ENCODE peak calls at places on chromosomes 1 and 21, in seven cellular contexts. S is tibial nerve; E is fibroblast of pulmonary artery; L is choroid plexus epithelial cell; R is A549; C is CD8-positive, alpha-beta T cell; G is mesothelial cell of epicardium. V is an unnamed sample.

GRCh38 chr1:230091473-230092231 is 24.6 kb downstream of the GALNT2 start:
- DNase-seq in G (no peak), R (no peak), C (no peak), E (no peak), L (peak), S (no peak), V (no peak)

GRCh38 chr21:28699591-28700259 is 293.0 kb downstream of the LTN1 start:
- DNase-seq in R (no peak), L (no peak), S (no peak), E (no peak), G (no peak), C (no peak), V (no peak)

GRCh38 chr21:35046880-35047229 is 2.2 kb downstream of the RUNX1 start:
- DNase-seq in L (peak), S (no peak), G (no peak), E (no peak), C (no peak), R (no peak), V (no peak)

GRCh38 chr1:155207578-155208405 is at the start of gene THBS3:
- DNase-seq in S (no peak), C (no peak), E (peak), R (no peak), L (peak), G (no peak), V (no peak)

GRCh38 chr1:68051475-68051874 is 1.0 kb upstream of the DIRAS3 start:
- DNase-seq in C (no peak), R (no peak), L (peak), S (no peak), G (peak), E (peak), V (no peak)

GRCh38 chr21:45015469-45015860 is 58.9 kb upstream of the ADARB1 start:
- DNase-seq in L (no peak), S (no peak), E (no peak), C (no peak), R (no peak), G (no peak), V (no peak)

GRCh38 chr1:150954708-150955107 is 19.9 kb downstream of the CERS2 start:
- DNase-seq in L (no peak), G (no peak), C (no peak), E (no peak), S (no peak), R (no peak), V (no peak)

GRCh38 chr1:151156515-151156819 is at the start of gene TNFAIP8L2:
- DNase-seq in S (no peak), L (no peak), R (no peak), C (peak), G (no peak), E (no peak), V (no peak)

GRCh38 chr1:15246960-15247614 is at the start of gene FHAD1:
- DNase-seq in L (peak), E (peak), C (peak), S (no peak), G (peak), R (peak), V (peak)

GRCh38 chr1:172417552-172417951 is 2.9 kb upstream of the C1orf105 start:
- DNase-seq in S (no peak), C (no peak), E (no peak), L (no peak), R (no peak), G (no peak), V (no peak)

GRCh38 chr21:25487046-25487594 is 120.2 kb downstream of the MRPL39 start:
- DNase-seq in G (no peak), R (no peak), C (no peak), S (no peak), L (no peak), E (no peak), V (no peak)

GRCh38 chr1:38046333-38046883 is at the start of gene POU3F1:
- DNase-seq in L (no peak), S (no peak), C (peak), G (no peak), R (no peak), E (no peak), V (no peak)

GRCh38 chr1:245677446-245678240 is 522.9 kb downstream of the KIF26B start:
- DNase-seq in G (peak), R (no peak), S (no peak), E (peak), L (peak), C (no peak), V (no peak)
- TF ChIP-seq CTCF in G (no peak), R (no peak), S (no peak), E (no peak), L (no peak), C (no peak), V (no peak)

GRCh38 chr1:153770812-153771211 is 4.4 kb upstream of the SLC27A3 start:
- DNase-seq in E (no peak), L (no peak), S (no peak), C (no peak), R (no peak), G (no peak), V (no peak)

GRCh38 chr1:153773004-153773921 is 1.9 kb upstream of the SLC27A3 start:
- DNase-seq in S (no peak), R (no peak), C (no peak), E (peak), L (no peak), G (no peak), V (no peak)

GRCh38 chr1:153771841-153772593 is 3.2 kb upstream of the SLC27A3 start:
- DNase-seq in C (no peak), L (no peak), R (peak), G (peak), E (no peak), S (no peak), V (peak)

GRCh38 chr1:153768316-153769126 is 6.7 kb upstream of the SLC27A3 start:
- DNase-seq in C (no peak), S (no peak), L (no peak), G (no peak), R (no peak), E (no peak), V (no peak)

GRCh38 chr1:153771241-153771640 is 4.0 kb upstream of the SLC27A3 start:
- DNase-seq in C (no peak), R (no peak), G (no peak), S (no peak), E (no peak), L (no peak), V (no peak)
- TF ChIP-seq CTCF in C (no peak), R (no peak), G (no peak), S (no peak), E (no peak), L (no peak), V (no peak)

DNA sequence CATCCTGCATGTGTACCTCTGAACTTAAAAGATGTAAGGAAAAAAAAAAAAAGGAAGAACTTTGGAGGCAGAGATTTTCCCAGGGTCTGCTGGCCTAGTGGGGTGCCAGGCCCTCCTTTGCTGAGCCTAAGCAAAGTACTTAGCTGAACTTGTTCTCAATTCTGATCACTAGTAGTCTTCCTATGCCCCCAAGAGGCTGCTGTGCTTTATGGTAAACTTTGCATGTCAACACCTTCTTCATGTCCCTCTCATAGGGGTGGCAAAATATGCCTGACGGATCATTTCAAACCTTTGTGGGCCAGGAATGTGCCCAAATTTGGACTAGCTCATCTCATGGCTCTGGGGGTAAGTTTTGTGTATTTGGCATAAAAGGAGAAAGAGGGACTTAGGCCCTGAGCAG is 1.4 kb upstream of the USP21 start:
- DNase-seq in C (no peak), L (no peak), G (no peak), R (no peak), E (no peak), S (no peak), V (no peak)
- TF ChIP-seq CTCF in C (no peak), L (no peak), G (no peak), R (no peak), E (no peak), S (no peak), V (no peak)

GRCh38 chr1:239914827-239915231 is 176.9 kb upstream of the FMN2 start:
- DNase-seq in C (no peak), E (peak), L (peak), R (peak), S (no peak), G (no peak), V (no peak)
- TF ChIP-seq CTCF in C (no peak), E (no peak), L (no peak), R (no peak), S (no peak), G (no peak), V (no peak)

GRCh38 chr1:14140800-14141526 is 441.0 kb downstream of the PRDM2 start:
- DNase-seq in R (no peak), E (no peak), C (no peak), S (peak), L (peak), G (no peak), V (no peak)

GRCh38 chr1:14143777-14144176 is 443.8 kb downstream of the PRDM2 start:
- DNase-seq in G (no peak), C (no peak), E (no peak), L (no peak), S (no peak), R (no peak), V (no peak)

GRCh38 chr1:14138135-14138506 is 438.1 kb downstream of the PRDM2 start:
- DNase-seq in R (no peak), G (no peak), S (no peak), C (no peak), E (no peak), L (no peak), V (no peak)

GRCh38 chr1:14138627-14139026 is 438.6 kb downstream of the PRDM2 start:
- DNase-seq in C (no peak), R (no peak), S (no peak), E (no peak), G (no peak), L (no peak), V (no peak)

DNA sequence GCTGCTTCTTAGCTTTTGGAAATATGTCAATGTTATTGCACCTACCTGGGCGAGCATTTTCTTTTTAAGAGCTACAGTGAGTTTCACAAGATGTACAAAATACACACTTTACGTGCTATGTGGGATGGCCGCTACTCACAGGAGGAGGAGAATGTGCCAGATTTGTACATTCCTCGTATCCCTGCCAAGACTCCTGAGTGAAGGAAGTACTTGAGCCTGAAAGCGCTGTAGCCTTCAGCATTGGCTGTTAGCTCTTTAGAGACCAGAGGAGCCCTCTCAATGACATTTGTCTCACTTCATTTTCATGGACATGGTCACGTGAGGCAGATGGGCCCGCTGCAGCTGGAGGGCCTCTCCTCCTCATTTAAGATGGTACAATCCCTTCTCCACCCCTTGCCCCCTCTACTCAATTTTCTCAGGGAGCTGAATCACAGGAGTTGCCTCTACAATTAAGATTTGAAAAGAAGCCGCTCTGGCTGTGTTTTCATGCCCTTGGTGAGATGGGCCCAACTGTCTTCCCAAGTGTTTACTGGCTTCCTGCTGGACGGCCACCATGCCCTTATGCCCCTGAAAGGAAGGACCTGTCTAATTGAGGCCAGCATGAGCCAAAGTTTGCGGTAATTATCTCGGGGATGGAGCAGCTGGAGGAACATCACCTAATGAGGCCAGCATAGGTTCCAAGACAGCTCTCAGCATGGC is 442.6 kb downstream of the PRDM2 start:
- DNase-seq in G (no peak), E (no peak), R (no peak), S (no peak), C (no peak), L (peak), V (no peak)
- TF ChIP-seq CTCF in G (no peak), E (no peak), R (no peak), S (no peak), C (no peak), L (no peak), V (no peak)

GRCh38 chr1:8569242-8569641 is 248.2 kb downstream of the RERE start:
- DNase-seq in R (no peak), G (no peak), E (no peak), C (no peak), S (no peak), L (no peak), V (no peak)

GRCh38 chr1:8568837-8569236 is 248.6 kb downstream of the RERE start:
- DNase-seq in R (no peak), S (no peak), G (no peak), L (no peak), C (no peak), E (no peak), V (no peak)

GRCh38 chr1:8570435-8570834 is 247.0 kb downstream of the RERE start:
- DNase-seq in C (no peak), R (no peak), G (no peak), L (peak), E (peak), S (no peak), V (no peak)

GRCh38 chr1:8572106-8572505 is 245.3 kb downstream of the RERE start:
- DNase-seq in L (no peak), R (no peak), C (no peak), E (peak), G (no peak), S (no peak), V (no peak)

DNA sequence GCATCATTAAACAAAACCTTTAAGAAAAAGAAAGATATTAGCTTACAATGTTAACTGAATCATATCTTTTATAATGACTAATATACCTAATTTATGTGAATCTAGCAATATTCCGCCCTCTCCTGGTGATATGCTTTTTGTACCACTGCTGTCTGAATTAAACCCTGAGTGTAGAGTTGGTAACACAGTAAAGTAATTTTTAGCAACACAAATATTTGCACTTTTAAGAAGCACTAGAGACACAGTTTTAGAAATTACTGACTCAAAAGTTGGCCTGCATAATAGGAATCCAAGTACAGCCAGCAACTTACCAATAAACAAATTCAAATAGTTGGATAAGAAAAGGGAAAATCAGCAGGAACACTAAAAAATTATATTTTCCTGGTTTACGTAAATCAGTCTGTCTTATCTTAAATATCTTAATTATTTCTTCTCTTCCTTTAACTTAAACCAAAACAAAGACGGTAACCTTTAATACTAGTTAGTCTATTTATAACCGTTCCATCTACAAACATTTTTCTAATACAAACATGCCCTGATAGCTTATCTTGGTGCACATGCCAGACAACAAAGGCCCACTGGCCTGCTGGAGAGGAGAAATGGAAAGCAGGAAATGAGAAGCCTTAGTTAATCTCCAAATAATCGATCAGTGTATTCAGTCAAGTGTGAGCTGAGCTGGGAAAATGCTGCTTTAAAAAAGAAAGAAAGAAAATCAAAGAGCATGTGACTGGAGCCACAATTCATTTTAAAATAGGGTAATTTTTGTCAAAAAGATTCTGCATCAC is 246.0 kb downstream of the RERE start:
- DNase-seq in G (no peak), S (no peak), E (peak), R (no peak), L (peak), C (no peak), V (peak)
- TF ChIP-seq CTCF in G (peak), S (peak), E (peak), R (peak), L (peak), C (no peak), V (peak)